ENCODE peak calls at places on chromosomes 11 and 22, in five cellular contexts. X, K, F, A and I are unnamed samples.

GRCh38 chr22:41579997-41580355 is 9.7 kb downstream of the PMM1 start:
- DNase-seq in X (no peak), K (no peak), F (peak), A (no peak), I (no peak)

GRCh38 chr11:130457909-130458729 is 9.7 kb downstream of the ADAMTS15 start:
- DNase-seq in X (no peak), K (no peak), F (peak), A (no peak), I (peak)

GRCh38 chr11:2582436-2582931 is 117.3 kb downstream of the KCNQ1OT1 start:
- DNase-seq in X (no peak), K (no peak), F (peak), A (no peak), I (no peak)

GRCh38 chr11:93444671-93445073 is 98.5 kb downstream of the SMCO4 start:
- DNase-seq in X (peak), K (peak), F (no peak), A (no peak), I (no peak)

GRCh38 chr11:129955282-129955681 is 47.4 kb downstream of the PRDM10 start:
- DNase-seq in X (no peak), K (no peak), F (no peak), A (no peak), I (no peak)

GRCh38 chr11:3959918-3960295 is 104.4 kb downstream of the STIM1 start:
- DNase-seq in X (no peak), K (no peak), F (no peak), A (no peak), I (no peak)

GRCh38 chr22:30591191-30591587 is 521 bp downstream of the PES1 start:
- DNase-seq in X (no peak), K (no peak), F (peak), A (no peak), I (peak)

GRCh38 chr11:77401486-77402217 is 72.2 kb downstream of the PAK1 start:
- DNase-seq in X (peak), K (no peak), F (no peak), A (no peak), I (no peak)

GRCh38 chr11:46281374-46281831 is 3.9 kb downstream of the CREB3L1 start:
- DNase-seq in X (no peak), K (peak), F (peak), A (no peak), I (peak)

GRCh38 chr11:57324154-57324885 is 432 bp downstream of the TNKS1BP1 start:
- DNase-seq in X (peak), K (peak), F (peak), A (no peak), I (peak)

GRCh38 chr11:3614742-3615171 is 27.0 kb downstream of the ART5 start:
- DNase-seq in X (peak), K (peak), F (peak), A (no peak), I (no peak)

GRCh38 chr22:40541300-40541699 is 95.2 kb downstream of the MRTFA start:
- DNase-seq in X (peak), K (no peak), F (no peak), A (peak), I (no peak)

GRCh38 chr22:47138898-47139789 is 376.7 kb downstream of the TBC1D22A start:
- DNase-seq in X (no peak), K (no peak), F (no peak), A (no peak), I (peak)

GRCh38 chr11:122167100-122167499 is 51.1 kb upstream of the BLID start:
- DNase-seq in X (peak), K (no peak), F (peak), A (peak), I (peak)

GRCh38 chr11:110907629-110908028 is 195.4 kb upstream of the ARHGAP20 start:
- DNase-seq in X (peak), K (no peak), F (no peak), A (no peak), I (peak)

GRCh38 chr22:30370681-30371080 is 13.9 kb downstream of the CCDC157 start:
- DNase-seq in X (no peak), K (no peak), F (no peak), A (no peak), I (no peak)

GRCh38 chr11:2570211-2570811 is 125.5 kb downstream of the KCNQ1 start:
- DNase-seq in X (no peak), K (no peak), F (no peak), A (no peak), I (no peak)

GRCh38 chr22:36301384-36301828 is 48.5 kb downstream of the APOL1 start:
- DNase-seq in X (peak), K (peak), F (peak), A (peak), I (peak)

GRCh38 chr11:126112547-126112946 is 49.9 kb upstream of the CDON start:
- DNase-seq in X (no peak), K (no peak), F (no peak), A (no peak), I (no peak)

GRCh38 chr11:46333129-46333947 is 13.9 kb upstream of the DGKZ start:
- DNase-seq in X (no peak), K (no peak), F (peak), A (no peak), I (no peak)

GRCh38 chr22:46050451-46050845 is 73.5 kb upstream of the WNT7B start:
- DNase-seq in X (no peak), K (no peak), F (no peak), A (no peak), I (no peak)

GRCh38 chr11:63670077-63670737 is 969 bp downstream of the ATL3 start:
- DNase-seq in X (peak), K (no peak), F (peak), A (no peak), I (peak)

GRCh38 chr11:120130991-120131760 is 6.7 kb downstream of the TRIM29 start:
- DNase-seq in X (no peak), K (no peak), F (peak), A (no peak), I (no peak)

GRCh38 chr22:28893810-28894209 is 10.4 kb downstream of the ZNRF3 start:
- DNase-seq in X (no peak), K (no peak), F (no peak), A (no peak), I (no peak)

GRCh38 chr11:5269715-5270147 is at the start of gene HBE1:
- DNase-seq in X (no peak), K (peak), F (no peak), A (no peak), I (no peak)

GRCh38 chr22:29306175-29306829 is at the start of gene GAS2L1:
- DNase-seq in X (peak), K (peak), F (peak), A (peak), I (peak)

GRCh38 chr22:20292108-20292507 is 24.0 kb upstream of the RTN4R start:
- DNase-seq in X (no peak), K (no peak), F (no peak), A (no peak), I (no peak)

GRCh38 chr11:77191823-77192495 is 63.9 kb downstream of the MYO7A start:
- DNase-seq in X (peak), K (peak), F (peak), A (peak), I (peak)

GRCh38 chr11:133928628-133929059 is 28.1 kb downstream of the IGSF9B start:
- DNase-seq in X (peak), K (no peak), F (no peak), A (no peak), I (no peak)

GRCh38 chr11:133931449-133932060 is 25.2 kb downstream of the IGSF9B start:
- DNase-seq in X (no peak), K (no peak), F (peak), A (no peak), I (no peak)

GRCh38 chr11:133930053-133930766 is 26.6 kb downstream of the IGSF9B start:
- DNase-seq in X (no peak), K (no peak), F (peak), A (no peak), I (no peak)

GRCh38 chr11:133929401-133930052 is 27.2 kb downstream of the IGSF9B start:
- DNase-seq in X (no peak), K (no peak), F (peak), A (no peak), I (no peak)

DNA sequence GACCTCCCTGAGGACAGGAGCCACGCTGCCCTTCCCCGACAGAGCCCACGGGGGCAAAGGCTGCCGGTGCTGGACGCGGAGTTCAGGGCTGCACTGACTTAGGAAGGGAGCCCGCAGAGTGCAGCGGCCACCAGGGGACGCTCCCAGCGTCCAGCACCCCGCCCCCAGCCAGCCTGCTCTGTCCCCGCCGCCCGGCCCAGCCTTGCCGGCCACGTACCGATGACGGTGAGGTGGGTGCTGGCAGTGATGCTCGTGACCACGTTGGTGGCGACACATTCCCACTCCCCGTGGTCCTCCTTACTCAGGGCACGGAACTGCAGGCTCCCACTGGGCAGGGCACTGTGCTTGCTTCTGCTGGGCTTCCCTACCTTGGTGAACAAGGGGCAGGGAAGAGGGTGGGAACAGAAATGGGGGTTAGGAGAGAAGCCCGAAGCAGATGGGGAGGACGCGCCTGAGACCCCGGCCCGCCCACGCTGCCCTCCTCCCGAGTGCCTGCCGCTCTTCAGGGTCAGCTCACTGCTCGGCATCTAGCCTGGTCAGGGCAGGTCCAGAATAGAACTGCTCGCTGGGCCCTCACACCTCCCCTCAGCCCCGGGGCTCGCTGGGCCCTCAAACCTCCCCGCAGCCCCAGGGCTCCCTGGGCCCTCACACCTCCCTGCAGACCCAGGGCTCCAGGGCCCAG is 25.9 kb downstream of the IGSF9B start:
- DNase-seq in X (peak), K (peak), F (peak), A (no peak), I (no peak)
- TF ChIP-seq CTCF in X (peak), K (peak), F (peak), A (peak), I (no peak)

GRCh38 chr22:50699754-50700386 is 27.2 kb downstream of the SHANK3 start:
- DNase-seq in X (no peak), K (peak), F (peak), A (no peak), I (no peak)

GRCh38 chr22:50700387-50701075 is 27.9 kb downstream of the SHANK3 start:
- DNase-seq in X (no peak), K (no peak), F (peak), A (no peak), I (no peak)

GRCh38 chr22:50701428-50702154 is 29.0 kb downstream of the SHANK3 start:
- DNase-seq in X (no peak), K (no peak), F (peak), A (no peak), I (no peak)

GRCh38 chr22:50702261-50702671 is 29.6 kb downstream of the SHANK3 start:
- DNase-seq in X (no peak), K (no peak), F (peak), A (no peak), I (no peak)

GRCh38 chr22:50701076-50701419 is 28.4 kb downstream of the SHANK3 start:
- DNase-seq in X (no peak), K (no peak), F (no peak), A (no peak), I (no peak)
- H3K4me2 ChIP-seq in X (no peak), K (no peak), F (no peak), A (no peak), I (no peak)

DNA sequence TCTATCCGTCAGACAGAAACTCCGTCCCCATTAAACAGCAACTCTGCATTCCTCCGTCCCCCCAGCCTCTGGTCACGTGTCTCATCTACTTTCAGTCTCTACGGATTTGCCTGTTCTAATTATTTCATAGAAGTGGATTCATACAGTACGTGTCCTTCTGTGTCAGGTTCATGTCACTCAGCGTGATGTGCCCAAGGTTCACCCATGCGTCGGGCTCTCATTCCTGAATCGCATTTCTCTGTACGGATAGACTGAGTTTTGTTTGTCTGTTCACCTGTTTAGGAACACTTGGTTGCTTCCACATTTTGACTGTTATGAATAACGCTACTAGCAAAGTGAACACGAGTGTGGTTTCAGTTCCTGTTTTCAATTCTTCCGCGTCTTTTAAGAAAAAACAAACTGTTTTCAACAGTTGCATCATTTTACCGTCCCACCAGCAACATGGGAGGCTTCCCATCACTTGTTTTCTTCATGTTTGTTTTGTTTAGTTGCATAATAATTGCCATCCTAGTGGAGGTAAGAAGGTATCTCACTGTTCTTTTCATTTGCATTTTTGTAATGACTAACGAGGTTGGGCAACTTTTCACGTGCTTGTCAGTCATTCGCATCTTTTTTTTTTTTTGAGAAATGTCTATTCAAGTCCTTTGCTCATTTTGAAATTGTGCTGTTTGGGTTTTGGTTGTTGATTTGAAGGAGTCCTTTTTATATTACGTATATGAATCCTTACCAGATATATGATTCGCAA is 8.9 kb upstream of the NLRP6 start:
- DNase-seq in X (no peak), K (peak), F (peak), A (no peak), I (no peak)
- TF ChIP-seq CTCF in X (no peak), K (no peak), F (no peak), A (no peak), I (no peak)

DNA sequence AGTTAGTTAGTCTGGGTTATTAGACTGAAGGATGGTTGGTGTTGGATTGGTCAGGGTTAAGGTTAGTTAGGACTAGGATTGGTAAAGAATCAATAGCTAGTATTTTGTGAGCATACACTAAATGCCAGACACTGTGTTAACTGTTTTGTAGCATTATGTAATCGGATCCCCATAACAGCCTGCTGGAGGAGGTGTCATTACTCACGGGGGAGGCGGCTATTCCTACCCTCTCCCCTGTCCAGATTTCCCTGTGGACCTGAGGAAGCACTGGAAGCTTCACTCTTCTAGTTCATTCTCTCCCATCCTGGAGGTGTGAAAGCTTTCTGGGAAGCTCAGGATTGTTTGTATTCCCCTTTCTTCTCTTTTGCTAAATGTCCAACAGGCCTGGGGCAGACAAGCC is 40.5 kb upstream of the KCNJ11 start:
- DNase-seq in X (no peak), K (no peak), F (no peak), A (no peak), I (no peak)
- H3K4me2 ChIP-seq in X (no peak), K (no peak), F (no peak), A (no peak), I (no peak)

DNA sequence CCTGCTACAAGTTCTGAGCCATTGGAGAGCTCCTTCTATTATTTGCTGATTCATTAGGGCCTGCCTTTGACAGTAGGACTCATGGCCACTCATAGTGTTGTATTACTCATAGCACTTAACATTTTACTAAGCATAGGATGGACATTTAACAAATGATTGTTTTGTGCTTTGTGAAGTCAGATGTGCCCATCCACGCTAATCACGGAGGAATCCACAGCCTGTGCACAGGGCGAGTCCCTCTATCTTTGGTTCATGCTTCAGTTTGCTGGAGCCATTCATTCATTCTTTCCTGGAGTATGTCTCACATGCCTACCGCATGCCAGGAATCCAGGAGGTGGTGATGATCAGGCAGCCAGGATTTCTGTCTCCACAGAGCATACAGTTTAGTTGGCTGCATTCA is 254.1 kb downstream of the NTM start:
- DNase-seq in X (no peak), K (no peak), F (peak), A (no peak), I (peak)
- TF ChIP-seq CTCF in X (no peak), K (no peak), F (no peak), A (no peak), I (no peak)

GRCh38 chr22:17258015-17258827 is 39.0 kb upstream of the ADA2 start:
- DNase-seq in X (peak), K (peak), F (peak), A (no peak), I (peak)

GRCh38 chr22:17257578-17257977 is 38.3 kb upstream of the ADA2 start:
- DNase-seq in X (no peak), K (no peak), F (peak), A (no peak), I (no peak)

GRCh38 chr22:17260291-17260690 is 41.1 kb upstream of the ADA2 start:
- DNase-seq in X (no peak), K (no peak), F (no peak), A (no peak), I (no peak)

GRCh38 chr22:17262976-17263375 is 43.7 kb upstream of the ADA2 start:
- DNase-seq in X (no peak), K (no peak), F (no peak), A (no peak), I (no peak)

DNA sequence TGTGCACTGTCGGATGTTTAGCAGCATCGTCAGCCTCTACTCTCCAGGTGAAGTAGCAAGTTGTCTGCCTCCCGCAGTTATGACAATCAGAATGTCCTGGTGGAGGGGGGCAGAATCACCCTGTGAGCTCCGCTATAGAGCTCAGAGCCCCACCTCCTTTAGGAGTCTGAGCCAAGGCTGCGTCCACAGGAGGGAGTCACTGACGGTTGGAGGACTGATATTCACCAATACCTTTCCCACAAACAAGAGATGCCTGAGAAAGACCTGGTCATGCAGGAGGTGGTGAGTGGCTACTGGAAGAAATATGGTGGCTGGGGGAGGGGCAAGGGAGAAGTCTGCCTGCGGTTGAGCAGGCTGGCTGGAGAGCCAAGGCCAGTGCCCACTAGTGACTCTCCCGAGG is 41.7 kb upstream of the ADA2 start:
- DNase-seq in X (no peak), K (no peak), F (no peak), A (no peak), I (no peak)
- H3K4me2 ChIP-seq in X (no peak), K (no peak), F (no peak), A (no peak), I (no peak)

DNA sequence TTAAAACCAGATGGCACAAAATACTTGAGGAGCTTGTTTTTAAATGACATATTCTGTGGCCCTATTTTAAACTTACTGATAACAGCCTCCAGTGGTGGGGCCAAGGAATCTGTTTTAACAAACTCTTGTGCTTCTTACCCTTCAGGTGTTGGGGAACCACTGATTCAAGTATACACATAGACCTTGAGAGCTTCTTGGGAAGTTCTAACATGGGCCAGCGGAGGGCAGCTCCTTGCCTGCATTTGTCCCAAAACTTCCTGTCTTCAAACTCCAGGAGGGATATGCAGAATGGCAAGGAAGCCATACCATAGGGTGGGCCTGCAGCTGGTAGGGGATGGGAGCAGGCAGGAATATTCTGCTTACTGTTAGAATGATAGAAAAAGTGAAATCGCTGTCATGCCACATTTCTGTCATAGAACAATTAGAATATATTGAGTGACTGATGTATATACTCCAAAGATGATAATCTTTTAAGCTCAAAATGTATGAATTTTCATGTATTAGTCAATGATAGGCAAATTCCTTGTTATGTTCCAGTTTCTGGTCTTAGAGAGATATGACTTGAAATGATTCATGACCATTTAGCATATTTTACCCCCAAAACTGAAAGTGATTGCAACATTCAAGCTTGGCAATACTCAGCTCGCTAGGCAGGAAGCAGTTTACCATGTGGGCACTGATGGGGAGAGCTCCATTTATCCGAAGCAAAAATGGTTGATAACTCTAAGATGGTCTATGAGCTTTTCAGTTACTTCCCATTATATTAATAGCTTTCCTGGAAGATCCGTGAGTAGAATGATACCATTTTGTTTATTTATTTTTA is 9.2 kb downstream of the EXT2 start:
- DNase-seq in X (peak), K (peak), F (peak), A (no peak), I (no peak)
- TF ChIP-seq CTCF in X (peak), K (peak), F (peak), A (no peak), I (no peak)